ENCODE peak calls at places on chromosomes 12 and 14, in seven cellular contexts. A, V, M, F, W, I and E are unnamed samples. For H3K9me3, the result is how much of the 10 kb centered on the place peaks cover.

GRCh38 chr14:44745371-44745770 is 216.4 kb downstream of the KLHL28 start:
- DNase-seq in A (no peak), V (no peak), M (no peak), F (no peak), W (no peak), I (no peak), E (no peak)

GRCh38 chr12:11978985-11979384 is 91.8 kb upstream of the BCL2L14 start:
- DNase-seq in A (no peak), V (no peak), M (no peak), F (no peak), W (no peak), I (no peak), E (no peak)

GRCh38 chr12:24754690-24755638 is 193.9 kb downstream of the BCAT1 start:
- DNase-seq in A (no peak), V (no peak), M (no peak), F (no peak), W (no peak), I (no peak), E (no peak)

GRCh38 chr12:94012508-94013044 is 135.8 kb upstream of the PLXNC1 start:
- DNase-seq in A (no peak), V (no peak), M (no peak), F (no peak), W (no peak), I (no peak), E (no peak)

GRCh38 chr12:49983892-49984291 is 11.1 kb downstream of the AQP6 start:
- DNase-seq in A (no peak), V (no peak), M (no peak), F (no peak), W (no peak), I (peak), E (no peak)

GRCh38 chr14:67491741-67492504 is 3.4 kb upstream of the TMEM229B start:
- DNase-seq in A (no peak), V (no peak), M (no peak), F (no peak), W (no peak), I (no peak), E (peak)

GRCh38 chr12:72077111-72077820 is 138.6 kb downstream of the TPH2 start:
- DNase-seq in A (no peak), V (no peak), M (no peak), F (no peak), W (no peak), I (no peak), E (no peak)

GRCh38 chr12:100068305-100068704 is 74.4 kb downstream of the BLTP3B start:
- DNase-seq in A (no peak), V (no peak), M (no peak), F (no peak), W (no peak), I (no peak), E (no peak)

GRCh38 chr14:51922624-51923023 is 62.2 kb downstream of the GNG2 start:
- DNase-seq in A (no peak), V (no peak), M (no peak), F (no peak), W (no peak), I (no peak), E (no peak)

GRCh38 chr12:52280796-52281560 is 6.5 kb downstream of the KRT86 start:
- DNase-seq in A (peak), V (no peak), M (peak), F (peak), W (peak), I (no peak), E (peak)

GRCh38 chr14:89134640-89135039 is 282.4 kb downstream of the FOXN3 start:
- DNase-seq in A (no peak), V (no peak), M (no peak), F (no peak), W (no peak), I (no peak), E (no peak)

GRCh38 chr14:89429206-89430091 is 12.4 kb upstream of the FOXN3 start:
- DNase-seq in A (no peak), V (no peak), M (no peak), F (peak), W (peak), I (peak), E (no peak)

GRCh38 chr14:105902131-105902898 is 375.9 kb downstream of the TMEM121 start:
- DNase-seq in A (no peak), V (no peak), M (no peak), F (no peak), W (no peak), I (no peak), E (no peak)
- H3K9me3 ChIP-seq in A (under half), V (under half), M (under half), F (under half), W (under half), I (under half), E (under half)

GRCh38 chr14:99686557-99687283 is 2.6 kb downstream of the CYP46A1 start:
- DNase-seq in A (no peak), V (peak), M (no peak), F (no peak), W (peak), I (no peak), E (no peak)

GRCh38 chr14:99688210-99688581 is 4.1 kb downstream of the CYP46A1 start:
- DNase-seq in A (no peak), V (peak), M (no peak), F (no peak), W (peak), I (no peak), E (no peak)

GRCh38 chr14:99688629-99689028 is 4.5 kb downstream of the CYP46A1 start:
- DNase-seq in A (no peak), V (peak), M (no peak), F (no peak), W (peak), I (no peak), E (no peak)

GRCh38 chr14:99689266-99690236 is 5.5 kb downstream of the CYP46A1 start:
- DNase-seq in A (no peak), V (peak), M (no peak), F (no peak), W (peak), I (no peak), E (no peak)

GRCh38 chr14:99687284-99688209 is 3.4 kb downstream of the CYP46A1 start:
- DNase-seq in A (no peak), V (peak), M (no peak), F (no peak), W (peak), I (no peak), E (no peak)
- TF ChIP-seq POLR2A in A (no peak), V (no peak), M (no peak), F (no peak), W (no peak), I (no peak), E (no peak)

GRCh38 chr14:28119849-28120248 is 646.7 kb upstream of the FOXG1 start:
- DNase-seq in A (no peak), V (no peak), M (no peak), F (no peak), W (no peak), I (no peak), E (no peak)

GRCh38 chr14:28116716-28117115 is 649.9 kb upstream of the FOXG1 start:
- DNase-seq in A (no peak), V (no peak), M (no peak), F (no peak), W (no peak), I (no peak), E (no peak)

GRCh38 chr14:28121512-28122297 is 644.9 kb upstream of the FOXG1 start:
- DNase-seq in A (no peak), V (no peak), M (no peak), F (no peak), W (no peak), I (no peak), E (no peak)
- H3K9me3 ChIP-seq in A (under half), V (under half), M (under half), F (under half), W (under half), I (under half), E (under half)

GRCh38 chr14:90522585-90523191 is 125.9 kb downstream of the CALM1 start:
- DNase-seq in A (no peak), V (peak), M (peak), F (peak), W (no peak), I (no peak), E (no peak)
- TF ChIP-seq POLR2A in A (no peak), V (no peak), M (no peak), F (no peak), W (no peak), I (no peak), E (no peak)